ENCODE peak calls at places on chromosomes 1 and 21, in four cellular contexts. X is sigmoid colon, U is Panc1, C is stomach. F is an unnamed sample. For H3K36me3 and H3K9me3, the result is how much of the 10 kb centered on the place peaks cover.

GRCh38 chr1:22918644-22919043 is 54.0 kb downstream of the LACTBL1 start:
- DNase-seq in X (no peak), U (no peak), C (no peak), F (no peak)

GRCh38 chr1:15027515-15027948 is 126.0 kb upstream of the TMEM51 start:
- DNase-seq in X (peak), U (peak), C (peak), F (no peak)

GRCh38 chr1:206911064-206911663 is 10.6 kb downstream of the FCMR start:
- DNase-seq in X (no peak), U (peak), C (no peak), F (no peak)

GRCh38 chr1:24155011-24155782 is 12.3 kb upstream of the IL22RA1 start:
- DNase-seq in X (no peak), U (no peak), C (peak), F (no peak)

GRCh38 chr1:18773753-18774152 is 85.7 kb downstream of the TAS1R2 start:
- DNase-seq in X (no peak), U (no peak), C (no peak), F (no peak)

GRCh38 chr1:202159534-202160371 is 649 bp downstream of the PTPN7 start:
- DNase-seq in X (no peak), U (no peak), C (no peak), F (no peak)

GRCh38 chr1:180366386-180367068 is 135.8 kb downstream of the ACBD6 start:
- DNase-seq in X (no peak), U (no peak), C (no peak), F (no peak)

GRCh38 chr1:208855403-208855802 is 611.2 kb upstream of the PLXNA2 start:
- DNase-seq in X (no peak), U (no peak), C (no peak), F (no peak)

GRCh38 chr21:27674037-27674436 is 707.1 kb upstream of the ADAMTS5 start:
- DNase-seq in X (no peak), U (no peak), C (no peak), F (no peak)

GRCh38 chr1:152623203-152623844 is 421 bp upstream of the LCE3A start:
- DNase-seq in X (no peak), U (no peak), C (no peak), F (no peak)

GRCh38 chr1:184030433-184031126 is 6.9 kb downstream of the COLGALT2 start:
- DNase-seq in X (no peak), U (no peak), C (no peak), F (no peak)

GRCh38 chr1:190193508-190193907 is 284.2 kb downstream of the BRINP3 start:
- DNase-seq in X (no peak), U (no peak), C (no peak), F (no peak)

GRCh38 chr1:107622975-107623374 is 342.0 kb downstream of the VAV3 start:
- DNase-seq in X (no peak), U (no peak), C (no peak), F (no peak)

GRCh38 chr1:67690018-67690363 is 5.0 kb downstream of the GADD45A start:
- DNase-seq in X (no peak), U (no peak), C (no peak), F (no peak)

GRCh38 chr1:67687649-67688048 is 2.6 kb downstream of the GADD45A start:
- DNase-seq in X (no peak), U (no peak), C (no peak), F (no peak)

GRCh38 chr1:67687198-67687545 is 2.2 kb downstream of the GADD45A start:
- DNase-seq in X (no peak), U (no peak), C (no peak), F (no peak)

GRCh38 chr1:67689267-67690017 is 4.4 kb downstream of the GADD45A start:
- DNase-seq in X (no peak), U (no peak), C (no peak), F (no peak)

GRCh38 chr1:67688526-67689219 is 3.7 kb downstream of the GADD45A start:
- DNase-seq in X (no peak), U (no peak), C (no peak), F (no peak)
- TF ChIP-seq POLR2AphosphoS5 in X (no peak), U (peak), C (no peak), F (no peak)

GRCh38 chr1:112626887-112627286 is 7.3 kb downstream of the CAPZA1 start:
- DNase-seq in X (no peak), U (no peak), C (no peak), F (no peak)
- H3K36me3 ChIP-seq in X (under half), U (under half), C (under half), F (half or more)

GRCh38 chr21:9774347-9774746 is 747.0 kb upstream of the TPTE start:
- DNase-seq in X (no peak), U (no peak), C (no peak), F (no peak)
- H3K9me3 ChIP-seq in X (under half), U (under half), C (half or more), F (under half)

GRCh38 chr1:59296358-59297256 is at the start of gene FGGY:
- DNase-seq in X (peak), U (peak), C (peak), F (peak)
- TF ChIP-seq POLR2AphosphoS5 in X (peak), U (peak), C (peak), F (peak)